ENCODE peak calls at places on chromosomes 13 and 19, in four cellular contexts. B is stimulated activated CD4-positive, alpha-beta T cell treated with anti-CD3 and anti-CD28 coated beads, Interleukin-15, amount 100 ng/mL, for 1 hour; C is activated T-helper 2 cell treated with anti-CD3 and anti-CD28 coated beads, Interferon-gamma antibody, Interleukin-2, Interleukin-4, amounts not matched to agents 10 μg/mL and 5 μg/mL and 100 μg/mL, durations not matched to agents 14 hours and 24 hours and 36 hours; Q is astrocyte. J is an unnamed sample.

GRCh38 chr13:91045351-91046034 is 302.0 kb upstream of the MIR17HG start:
- DNase-seq in B (no peak), C (no peak), Q (no peak), J (no peak)

GRCh38 chr19:7301525-7301924 is 7.3 kb upstream of the INSR start:
- DNase-seq in B (no peak), C (no peak), Q (no peak), J (no peak)

GRCh38 chr13:98978280-98978679 is 416 bp upstream of the DOCK9 start:
- DNase-seq in B (no peak), C (no peak), Q (peak; percentile 97), J (no peak)

GRCh38 chr19:41541990-41542584 is 33.9 kb upstream of the CEACAM21 start:
- DNase-seq in B (peak; percentile 58), C (peak; percentile 60), Q (no peak), J (no peak)

GRCh38 chr13:21053231-21053630 is 8.2 kb downstream of the LATS2 start:
- DNase-seq in B (no peak), C (no peak), Q (no peak), J (no peak)

GRCh38 chr19:44748426-44749254 is at the start of gene BCL3:
- DNase-seq in B (peak; percentile 48), C (peak; percentile 76), Q (no peak), J (peak; percentile 85)

GRCh38 chr13:70457474-70457873 is 349.2 kb upstream of the KLHL1 start:
- DNase-seq in B (no peak), C (no peak), Q (no peak), J (no peak)

GRCh38 chr13:36582977-36583376 is 90.8 kb upstream of the SERTM1 start:
- DNase-seq in B (no peak), C (no peak), Q (no peak), J (no peak)

GRCh38 chr13:93505104-93505952 is 278.7 kb downstream of the GPC6 start:
- DNase-seq in B (no peak), C (no peak), Q (peak; percentile 56), J (no peak)

GRCh38 chr13:110869805-110870706 is 44.8 kb downstream of the ANKRD10 start:
- DNase-seq in B (no peak), C (no peak), Q (peak; percentile 100), J (no peak)

GRCh38 chr13:34320084-34320483 is 502.1 kb downstream of the RFC3 start:
- DNase-seq in B (no peak), C (no peak), Q (no peak), J (no peak)

J was measured in GM06990.